ENCODE peak calls at places on chromosomes 2 and 18, in four cellular contexts. Y is K562, H is A549, I is HepG2. Z is an unnamed sample.

GRCh38 chr2:168530980-168531379 is 74.9 kb downstream of the CERS6 start:
- DNase-seq in I (no peak), Y (no peak), H (no peak), Z (no peak)

GRCh38 chr2:174717273-174717672 is 47.0 kb downstream of the CHRNA1 start:
- DNase-seq in H (no peak), I (no peak), Y (no peak), Z (no peak)

GRCh38 chr2:67790622-67791021 is 272.2 kb downstream of the C1D start:
- DNase-seq in Y (no peak), I (no peak), H (no peak), Z (no peak)

GRCh38 chr2:203740741-203741363 is 34.4 kb downstream of the CD28 start:
- DNase-seq in I (no peak), H (no peak), Y (no peak), Z (no peak)

GRCh38 chr18:68394705-68395104 is 320.2 kb downstream of the TMX3 start:
- DNase-seq in Y (no peak), I (no peak), H (no peak), Z (no peak)

GRCh38 chr18:69469444-69469919 is 68.8 kb downstream of the DOK6 start:
- DNase-seq in I (no peak), Y (peak), H (peak), Z (peak)

GRCh38 chr2:147829106-147829505 is 15.7 kb upstream of the ACVR2A start:
- DNase-seq in H (no peak), I (no peak), Y (no peak), Z (no peak)

GRCh38 chr18:13235326-13235937 is 16.9 kb downstream of the LDLRAD4 start:
- DNase-seq in H (no peak), I (no peak), Y (no peak), Z (no peak)

GRCh38 chr2:223723954-223724411 is 113.4 kb downstream of the AP1S3 start:
- DNase-seq in H (no peak), Y (no peak), I (no peak), Z (no peak)

GRCh38 chr2:55311444-55311870 is 42.4 kb upstream of the MTIF2 start:
- DNase-seq in I (no peak), H (peak), Y (peak), Z (no peak)

GRCh38 chr2:43759195-43759594 is 14.6 kb upstream of the DYNC2LI1 start:
- DNase-seq in Y (no peak), I (peak), H (peak), Z (no peak)

GRCh38 chr18:58391113-58391892 is 237.6 kb downstream of the ALPK2 start:
- DNase-seq in I (no peak), Y (no peak), H (no peak), Z (no peak)

GRCh38 chr18:67845035-67845434 is 328.5 kb upstream of the DSEL start:
- DNase-seq in I (no peak), H (no peak), Y (no peak), Z (no peak)

GRCh38 chr2:70785137-70785911 is 5.1 kb downstream of the FIGLA start:
- DNase-seq in Y (peak), H (peak), I (peak), Z (peak)

GRCh38 chr2:207513577-207514257 is 16.0 kb upstream of the CREB1 start:
- DNase-seq in H (no peak), I (no peak), Y (no peak), Z (no peak)

GRCh38 chr2:240500561-240501423 is 57.0 kb downstream of the ANKMY1 start:
- DNase-seq in I (no peak), H (no peak), Y (no peak), Z (no peak)

GRCh38 chr2:204947448-204947847 is 402.2 kb downstream of the PARD3B start:
- DNase-seq in H (no peak), Y (no peak), I (peak), Z (no peak)

GRCh38 chr18:35201502-35201901 is 39.3 kb upstream of the ZNF397 start:
- DNase-seq in I (no peak), H (no peak), Y (no peak), Z (no peak)

GRCh38 chr2:28980368-28981015 is 606 bp upstream of the TOGARAM2 start:
- DNase-seq in H (no peak), I (no peak), Y (no peak), Z (no peak)

GRCh38 chr2:28978606-28979005 is 2.5 kb upstream of the TOGARAM2 start:
- DNase-seq in H (no peak), I (no peak), Y (no peak), Z (no peak)

GRCh38 chr2:28979041-28979440 is 2.1 kb upstream of the TOGARAM2 start:
- DNase-seq in Y (no peak), H (no peak), I (no peak), Z (no peak)

GRCh38 chr2:28981016-28981441 is at the start of gene TOGARAM2:
- DNase-seq in I (peak), H (no peak), Y (no peak), Z (no peak)

DNA sequence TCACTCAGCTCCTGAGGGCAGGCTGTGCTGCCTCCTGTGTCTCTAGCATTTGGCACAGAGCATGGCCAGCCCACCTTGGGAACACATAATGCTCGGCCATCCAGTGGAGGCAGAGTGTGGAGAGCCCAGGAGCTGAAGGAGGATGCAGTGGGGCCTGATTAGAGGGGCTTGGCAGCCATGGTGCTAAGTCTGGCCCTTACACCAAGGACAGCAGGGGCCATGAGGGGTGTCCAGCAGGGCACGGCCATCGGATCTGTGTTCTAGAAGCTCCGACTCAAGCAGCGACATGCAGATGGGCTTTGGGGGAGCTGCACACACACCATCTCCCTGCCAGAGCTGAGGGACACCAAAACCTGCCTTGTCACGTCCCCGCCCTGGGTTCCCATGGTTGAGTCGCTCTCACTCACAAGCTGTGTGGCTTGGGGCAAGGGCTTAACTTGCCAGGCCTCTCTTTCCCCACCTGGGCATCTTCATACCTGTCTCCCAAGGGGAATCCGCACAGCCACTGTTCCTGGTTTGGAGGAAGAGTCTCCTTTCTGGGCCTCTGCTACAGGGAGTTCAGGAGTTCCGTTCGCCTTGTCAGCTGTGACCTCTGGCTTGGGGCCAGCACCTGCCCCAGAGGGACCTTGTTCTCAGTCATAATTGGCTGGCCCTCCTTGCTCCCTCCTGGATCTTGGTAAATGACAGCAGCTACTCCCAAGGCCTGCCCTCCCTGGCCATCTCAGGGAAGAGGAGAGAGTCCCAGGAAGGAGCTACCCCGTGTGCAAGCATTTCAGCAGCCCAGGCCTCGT is 1.3 kb upstream of the TOGARAM2 start:
- DNase-seq in Y (no peak), H (no peak), I (no peak), Z (no peak)
- TF ChIP-seq MAX in Y (no peak), H (no peak), I (no peak), Z (no peak)

GRCh38 chr2:61758991-61759390 is 94.9 kb downstream of the FAM161A start:
- DNase-seq in H (no peak), I (no peak), Y (no peak), Z (no peak)
- TF ChIP-seq NR3C1 in H (no peak), I (no peak), Y (no peak), Z (no peak)

DNA sequence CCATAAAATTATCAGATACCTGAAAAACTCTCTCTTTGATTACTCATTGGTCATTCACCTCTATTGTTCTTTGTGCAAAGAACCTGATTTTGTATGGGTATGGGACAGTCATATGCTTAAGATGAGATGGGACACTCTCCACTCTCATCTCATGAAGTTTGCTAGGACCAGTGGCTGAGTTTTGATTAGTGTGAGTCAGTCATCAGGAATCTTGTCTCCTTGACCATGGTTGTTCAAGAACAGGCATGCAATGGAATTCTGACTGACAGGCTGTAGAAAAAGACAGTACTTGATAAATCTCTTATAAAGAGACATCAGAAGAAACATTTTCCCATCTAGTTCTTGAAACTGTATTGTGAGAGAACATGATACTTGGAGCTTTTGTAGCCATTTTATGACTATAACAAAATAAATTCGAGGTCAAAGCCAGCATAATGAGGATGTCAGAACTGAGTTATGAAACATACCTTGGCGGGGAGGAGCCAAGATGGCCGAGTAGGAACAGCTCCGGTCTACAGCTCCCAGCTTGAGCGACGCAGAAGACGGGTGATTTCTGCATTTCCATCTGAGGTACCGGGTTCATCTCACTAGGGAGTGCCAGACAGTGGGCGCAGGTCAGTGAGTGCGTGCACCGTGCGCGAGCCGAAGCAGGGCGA is 367.0 kb downstream of the NR4A2 start:
- DNase-seq in I (no peak), H (no peak), Y (no peak), Z (no peak)
- TF ChIP-seq MAX in I (no peak), H (no peak), Y (no peak), Z (no peak)

GRCh38 chr2:202115385-202116060 is 42.5 kb downstream of the KIAA2012 start:
- DNase-seq in Y (no peak), H (no peak), I (no peak), Z (no peak)
- TF ChIP-seq NR3C1 in Y (no peak), H (no peak), I (no peak), Z (no peak)

DNA sequence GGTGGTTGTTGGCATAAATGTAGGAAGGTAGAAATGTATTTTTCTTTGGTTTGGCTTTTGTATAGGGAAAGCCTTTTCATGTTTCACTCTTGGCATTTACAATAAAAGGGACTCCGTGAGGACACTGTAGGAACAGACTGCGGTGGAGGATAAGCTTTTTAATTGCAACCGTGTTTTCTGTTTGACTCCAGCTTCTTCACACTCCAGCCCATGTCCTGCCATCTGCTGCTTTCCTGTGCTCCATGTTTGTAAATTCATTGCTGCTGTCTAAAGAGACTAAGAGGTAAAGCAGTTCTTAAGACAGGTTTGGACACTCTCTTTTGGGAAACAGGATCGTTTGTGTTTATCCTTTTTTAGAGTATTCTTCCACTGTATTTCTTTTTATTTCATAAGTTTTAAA is 33.3 kb downstream of the WDR75 start:
- DNase-seq in Y (no peak), I (no peak), H (no peak), Z (no peak)
- TF ChIP-seq MAX in Y (no peak), I (no peak), H (no peak), Z (no peak)

GRCh38 chr2:100606740-100607343 is 44.0 kb downstream of the PDCL3 start:
- DNase-seq in H (peak), I (peak), Y (peak), Z (peak)
- TF ChIP-seq NR3C1 in H (no peak), I (no peak), Y (no peak), Z (no peak)

GRCh38 chr2:172437419-172438063 is 10.2 kb downstream of the ITGA6 start:
- DNase-seq in H (no peak), Y (no peak), I (no peak), Z (no peak)

GRCh38 chr2:172438064-172438421 is 10.7 kb downstream of the ITGA6 start:
- DNase-seq in I (no peak), Y (no peak), H (no peak), Z (no peak)

GRCh38 chr2:172439911-172440310 is 12.5 kb downstream of the ITGA6 start:
- DNase-seq in H (no peak), Y (no peak), I (no peak), Z (no peak)

GRCh38 chr2:172439509-172439860 is 12.1 kb downstream of the ITGA6 start:
- DNase-seq in I (no peak), H (no peak), Y (no peak), Z (no peak)

GRCh38 chr2:172438741-172439508 is 11.5 kb downstream of the ITGA6 start:
- DNase-seq in I (no peak), Y (no peak), H (peak), Z (no peak)
- TF ChIP-seq MAX in I (no peak), Y (no peak), H (peak), Z (no peak)

DNA sequence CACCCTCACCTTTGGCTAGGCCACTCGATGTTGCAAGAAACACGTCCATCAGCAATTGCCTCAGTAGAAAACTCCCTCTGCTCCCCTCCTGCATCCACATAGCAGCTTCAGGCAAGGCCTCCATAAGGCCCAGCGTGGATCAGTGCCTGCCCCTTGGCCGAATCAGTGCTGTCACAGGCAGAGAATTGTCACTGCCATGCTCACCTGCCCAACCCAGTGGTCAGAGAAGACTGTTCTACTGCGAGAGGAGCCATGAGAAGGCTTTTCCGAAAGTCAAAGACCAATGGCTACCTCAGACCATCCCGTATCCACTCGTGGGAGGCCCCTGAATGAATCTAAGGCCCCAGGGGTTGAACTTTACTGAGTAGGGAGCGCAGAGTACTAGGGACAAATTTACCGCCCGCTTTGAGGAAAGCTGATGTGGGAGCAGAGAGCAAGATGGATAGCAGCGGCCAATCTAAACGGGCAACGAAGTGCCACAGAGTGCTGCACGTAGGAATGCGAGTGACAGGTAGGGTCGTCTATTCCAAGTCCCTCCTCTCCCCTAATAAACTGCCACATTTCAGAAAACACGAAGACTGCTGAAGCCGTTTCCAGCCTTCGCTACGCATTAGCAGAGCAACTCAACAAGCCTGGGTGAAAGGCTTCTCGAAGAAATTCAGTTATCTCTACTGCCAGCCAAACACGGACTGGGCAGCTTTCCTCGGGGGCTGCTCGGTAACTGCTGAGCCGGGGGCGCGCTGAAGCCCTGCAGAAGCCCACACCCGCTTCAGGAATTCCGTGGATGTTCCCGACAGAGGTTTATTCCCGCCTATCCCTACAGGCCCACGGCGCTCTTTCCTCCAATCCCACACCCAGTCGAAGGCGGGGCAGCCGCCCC is 970 bp upstream of the RALBP1 start:
- DNase-seq in Y (no peak), I (peak), H (peak), Z (no peak)
- TF ChIP-seq NR3C1 in Y (no peak), I (no peak), H (no peak), Z (no peak)

DNA sequence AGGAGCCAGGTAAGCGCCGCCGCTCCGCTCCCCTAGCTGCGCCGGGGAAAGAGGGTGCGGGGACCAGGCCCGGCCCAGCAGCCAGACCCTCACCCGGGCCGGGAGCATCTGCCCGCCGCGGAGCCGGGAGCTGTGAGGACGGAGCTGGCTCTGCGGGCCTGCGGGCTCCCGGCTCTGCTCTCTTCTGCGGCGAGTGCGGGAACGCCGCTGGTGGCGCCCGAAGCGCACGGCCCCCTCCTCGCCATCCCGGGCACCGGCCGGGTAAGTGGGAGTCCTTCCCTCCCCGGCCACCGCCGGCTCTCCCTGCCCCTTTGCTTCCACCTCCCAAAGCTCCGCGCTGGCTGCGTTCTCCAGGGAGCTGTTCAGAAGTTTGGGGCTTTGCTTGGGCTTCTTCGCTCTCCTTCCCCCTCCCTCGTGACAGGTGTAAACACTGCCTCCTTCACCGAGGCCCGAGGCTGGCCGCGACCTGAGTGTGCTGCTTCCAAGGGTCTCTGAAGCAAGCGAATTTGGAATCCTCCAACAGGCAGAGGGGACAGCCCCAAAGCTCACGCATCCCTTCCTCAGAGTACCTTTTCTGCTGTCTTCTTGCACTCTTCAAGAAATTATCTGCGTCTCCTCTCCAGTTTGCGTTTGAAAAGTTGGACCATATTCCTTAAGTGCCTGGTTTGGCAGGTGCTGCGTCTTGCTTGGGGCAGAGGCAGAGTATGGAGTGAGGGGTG is 635 bp downstream of the AFTPH start:
- DNase-seq in H (peak), I (peak), Y (no peak), Z (no peak)
- TF ChIP-seq MAX in H (no peak), I (no peak), Y (peak), Z (no peak)